ENCODE peak calls at places on chromosomes 7 and 10, in eight cellular contexts. One of them, this sample, is unnamed.

GRCh38 chr10:1535337-1535957 is 201.9 kb downstream of the ADARB2 start:
- DNase-seq in neural progenitor cell: no peak
- DNase-seq in breast epithelium: no peak
- DNase-seq in heart right ventricle: no peak
- DNase-seq in OCI-LY7: no peak
- DNase-seq in lower lobe of right lung: no peak
- DNase-seq in mammary epithelial cell: no peak
- DNase-seq in DND-41: no peak
- DNase-seq in this sample: no peak

GRCh38 chr7:19442016-19442785 is 266.6 kb downstream of the POLR1F start:
- DNase-seq in neural progenitor cell: peak
- DNase-seq in breast epithelium: no peak
- DNase-seq in heart right ventricle: no peak
- DNase-seq in OCI-LY7: peak
- DNase-seq in lower lobe of right lung: no peak
- DNase-seq in mammary epithelial cell: peak
- DNase-seq in DND-41: no peak
- DNase-seq in this sample: peak

GRCh38 chr10:13047529-13048206 is 46.2 kb upstream of the CCDC3 start:
- DNase-seq in neural progenitor cell: no peak
- DNase-seq in breast epithelium: no peak
- DNase-seq in heart right ventricle: no peak
- DNase-seq in OCI-LY7: no peak
- DNase-seq in lower lobe of right lung: no peak
- DNase-seq in mammary epithelial cell: no peak
- DNase-seq in DND-41: no peak
- DNase-seq in this sample: no peak

GRCh38 chr10:113381906-113382562 is 170.8 kb upstream of the HABP2 start:
- DNase-seq in neural progenitor cell: no peak
- DNase-seq in breast epithelium: no peak
- DNase-seq in heart right ventricle: peak
- DNase-seq in OCI-LY7: peak
- DNase-seq in lower lobe of right lung: no peak
- DNase-seq in mammary epithelial cell: no peak
- DNase-seq in DND-41: peak
- DNase-seq in this sample: peak

GRCh38 chr10:84766923-84767322 is 438.5 kb downstream of the CCSER2 start:
- DNase-seq in neural progenitor cell: no peak
- DNase-seq in breast epithelium: no peak
- DNase-seq in heart right ventricle: no peak
- DNase-seq in OCI-LY7: no peak
- DNase-seq in lower lobe of right lung: no peak
- DNase-seq in mammary epithelial cell: no peak
- DNase-seq in DND-41: no peak
- DNase-seq in this sample: no peak

GRCh38 chr7:23696916-23697441 is 13.0 kb upstream of the STK31 start:
- DNase-seq in neural progenitor cell: peak
- DNase-seq in breast epithelium: no peak
- DNase-seq in heart right ventricle: peak
- DNase-seq in OCI-LY7: peak
- DNase-seq in lower lobe of right lung: peak
- DNase-seq in mammary epithelial cell: peak
- DNase-seq in DND-41: peak
- DNase-seq in this sample: peak

GRCh38 chr7:127976056-127976455 is 55.2 kb downstream of the LRRC4 start:
- DNase-seq in neural progenitor cell: peak
- DNase-seq in breast epithelium: no peak
- DNase-seq in heart right ventricle: no peak
- DNase-seq in OCI-LY7: no peak
- DNase-seq in lower lobe of right lung: no peak
- DNase-seq in mammary epithelial cell: no peak
- DNase-seq in DND-41: no peak
- DNase-seq in this sample: no peak

GRCh38 chr7:130178251-130178650 is 27.0 kb downstream of the TMEM209 start:
- DNase-seq in neural progenitor cell: no peak
- DNase-seq in breast epithelium: no peak
- DNase-seq in heart right ventricle: no peak
- DNase-seq in OCI-LY7: no peak
- DNase-seq in lower lobe of right lung: no peak
- DNase-seq in mammary epithelial cell: no peak
- DNase-seq in DND-41: no peak
- DNase-seq in this sample: no peak

GRCh38 chr7:6422926-6423632 is 24.7 kb downstream of the DAGLB start:
- DNase-seq in neural progenitor cell: no peak
- DNase-seq in breast epithelium: no peak
- DNase-seq in heart right ventricle: no peak
- DNase-seq in OCI-LY7: no peak
- DNase-seq in lower lobe of right lung: peak
- DNase-seq in mammary epithelial cell: no peak
- DNase-seq in DND-41: no peak
- DNase-seq in this sample: no peak

GRCh38 chr7:135260930-135261721 is 27.5 kb downstream of the STRA8 start:
- DNase-seq in neural progenitor cell: no peak
- DNase-seq in breast epithelium: peak
- DNase-seq in heart right ventricle: no peak
- DNase-seq in OCI-LY7: no peak
- DNase-seq in lower lobe of right lung: no peak
- DNase-seq in mammary epithelial cell: no peak
- DNase-seq in DND-41: no peak
- DNase-seq in this sample: no peak

GRCh38 chr10:99740933-99741559 is 9.0 kb downstream of the CUTC start:
- DNase-seq in neural progenitor cell: no peak
- DNase-seq in breast epithelium: no peak
- DNase-seq in heart right ventricle: no peak
- DNase-seq in OCI-LY7: no peak
- DNase-seq in lower lobe of right lung: no peak
- DNase-seq in mammary epithelial cell: no peak
- DNase-seq in DND-41: no peak
- DNase-seq in this sample: peak

GRCh38 chr10:57654856-57655255 is 612.8 kb downstream of the IPMK start:
- DNase-seq in neural progenitor cell: no peak
- DNase-seq in breast epithelium: no peak
- DNase-seq in heart right ventricle: no peak
- DNase-seq in OCI-LY7: no peak
- DNase-seq in lower lobe of right lung: no peak
- DNase-seq in mammary epithelial cell: no peak
- DNase-seq in DND-41: no peak
- DNase-seq in this sample: no peak

GRCh38 chr7:157378390-157378789 is 41.6 kb downstream of the DNAJB6 start:
- DNase-seq in neural progenitor cell: no peak
- DNase-seq in breast epithelium: no peak
- DNase-seq in heart right ventricle: no peak
- DNase-seq in OCI-LY7: no peak
- DNase-seq in lower lobe of right lung: no peak
- DNase-seq in mammary epithelial cell: no peak
- DNase-seq in DND-41: no peak
- DNase-seq in this sample: no peak

GRCh38 chr7:25564980-25565379 is 336.7 kb upstream of the NPVF start:
- DNase-seq in neural progenitor cell: no peak
- DNase-seq in breast epithelium: no peak
- DNase-seq in heart right ventricle: no peak
- DNase-seq in OCI-LY7: no peak
- DNase-seq in lower lobe of right lung: no peak
- DNase-seq in mammary epithelial cell: no peak
- DNase-seq in DND-41: no peak
- DNase-seq in this sample: no peak

GRCh38 chr7:41628926-41629325 is 74.0 kb downstream of the INHBA start:
- DNase-seq in neural progenitor cell: no peak
- DNase-seq in breast epithelium: no peak
- DNase-seq in heart right ventricle: peak
- DNase-seq in OCI-LY7: no peak
- DNase-seq in lower lobe of right lung: no peak
- DNase-seq in mammary epithelial cell: peak
- DNase-seq in DND-41: no peak
- DNase-seq in this sample: no peak

GRCh38 chr7:104929921-104930320 is 84.1 kb upstream of the KMT2E start:
- DNase-seq in neural progenitor cell: no peak
- DNase-seq in breast epithelium: no peak
- DNase-seq in heart right ventricle: no peak
- DNase-seq in OCI-LY7: no peak
- DNase-seq in lower lobe of right lung: no peak
- DNase-seq in mammary epithelial cell: peak
- DNase-seq in DND-41: no peak
- DNase-seq in this sample: no peak

GRCh38 chr7:37942934-37943610 is 22.6 kb downstream of the EPDR1 start:
- DNase-seq in neural progenitor cell: peak
- DNase-seq in breast epithelium: no peak
- DNase-seq in heart right ventricle: peak
- DNase-seq in OCI-LY7: no peak
- DNase-seq in lower lobe of right lung: peak
- DNase-seq in mammary epithelial cell: peak
- DNase-seq in DND-41: no peak
- DNase-seq in this sample: peak

GRCh38 chr10:43254199-43254730 is 12.6 kb downstream of the RASGEF1A start:
- DNase-seq in neural progenitor cell: no peak
- DNase-seq in breast epithelium: peak
- DNase-seq in heart right ventricle: peak
- DNase-seq in OCI-LY7: no peak
- DNase-seq in lower lobe of right lung: peak
- DNase-seq in mammary epithelial cell: no peak
- DNase-seq in DND-41: no peak
- DNase-seq in this sample: no peak

GRCh38 chr10:97333601-97334369 is 744 bp downstream of the FRAT2 start:
- DNase-seq in neural progenitor cell: peak
- DNase-seq in breast epithelium: no peak
- DNase-seq in heart right ventricle: peak
- DNase-seq in OCI-LY7: peak
- DNase-seq in lower lobe of right lung: peak
- DNase-seq in mammary epithelial cell: peak
- DNase-seq in DND-41: peak
- DNase-seq in this sample: peak

GRCh38 chr7:139682136-139683013 is 95.4 kb downstream of the HIPK2 start:
- DNase-seq in neural progenitor cell: no peak
- DNase-seq in breast epithelium: no peak
- DNase-seq in heart right ventricle: no peak
- DNase-seq in OCI-LY7: no peak
- DNase-seq in lower lobe of right lung: no peak
- DNase-seq in mammary epithelial cell: peak
- DNase-seq in DND-41: no peak
- DNase-seq in this sample: peak

GRCh38 chr10:13839430-13839986 is 252.7 kb downstream of the PRPF18 start:
- DNase-seq in neural progenitor cell: no peak
- DNase-seq in breast epithelium: no peak
- DNase-seq in heart right ventricle: peak
- DNase-seq in OCI-LY7: no peak
- DNase-seq in lower lobe of right lung: no peak
- DNase-seq in mammary epithelial cell: peak
- DNase-seq in DND-41: no peak
- DNase-seq in this sample: peak

GRCh38 chr7:150974468-150975391 is 3.4 kb downstream of the KCNH2 start:
- DNase-seq in neural progenitor cell: peak
- DNase-seq in breast epithelium: no peak
- DNase-seq in heart right ventricle: peak
- DNase-seq in OCI-LY7: peak
- DNase-seq in lower lobe of right lung: no peak
- DNase-seq in mammary epithelial cell: no peak
- DNase-seq in DND-41: peak
- DNase-seq in this sample: no peak
- TF ChIP-seq CTCF in neural progenitor cell: peak
- TF ChIP-seq CTCF in breast epithelium: no peak
- TF ChIP-seq CTCF in heart right ventricle: peak
- TF ChIP-seq CTCF in OCI-LY7: peak
- TF ChIP-seq CTCF in lower lobe of right lung: no peak
- TF ChIP-seq CTCF in mammary epithelial cell: peak
- TF ChIP-seq CTCF in DND-41: peak
- TF ChIP-seq CTCF in this sample: peak

DNA sequence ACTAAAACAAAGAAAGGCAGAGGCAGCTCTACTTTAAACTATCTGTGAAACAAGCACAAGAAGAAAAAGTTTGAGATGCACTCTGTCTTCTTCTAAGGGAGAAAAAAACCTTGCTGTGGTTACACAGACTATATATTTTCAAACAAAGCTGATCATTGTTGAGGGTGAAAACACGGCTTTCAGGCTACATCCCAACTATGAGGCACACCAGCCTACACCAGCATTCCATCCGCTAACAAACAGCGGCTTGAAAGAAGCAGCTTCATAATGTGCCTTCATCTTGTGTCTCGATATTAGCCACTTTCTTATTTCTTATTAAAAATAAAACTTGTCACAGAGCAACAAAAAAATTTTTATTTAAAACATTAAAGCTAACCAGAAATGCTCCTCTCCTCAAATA is 79.1 kb downstream of the USP6NL start:
- DNase-seq in neural progenitor cell: peak
- DNase-seq in breast epithelium: peak
- DNase-seq in heart right ventricle: no peak
- DNase-seq in OCI-LY7: peak
- DNase-seq in lower lobe of right lung: no peak
- DNase-seq in mammary epithelial cell: peak
- DNase-seq in DND-41: no peak
- DNase-seq in this sample: peak
- H3K4me3 ChIP-seq in neural progenitor cell: no peak
- H3K4me3 ChIP-seq in breast epithelium: peak
- H3K4me3 ChIP-seq in heart right ventricle: peak
- H3K4me3 ChIP-seq in OCI-LY7: peak
- H3K4me3 ChIP-seq in lower lobe of right lung: no peak
- H3K4me3 ChIP-seq in mammary epithelial cell: peak
- H3K4me3 ChIP-seq in DND-41: no peak
- H3K4me3 ChIP-seq in this sample: no peak

GRCh38 chr7:87059525-87060287 is at the start of gene ELAPOR2:
- DNase-seq in neural progenitor cell: peak
- DNase-seq in breast epithelium: peak
- DNase-seq in heart right ventricle: peak
- DNase-seq in OCI-LY7: peak
- DNase-seq in lower lobe of right lung: peak
- DNase-seq in mammary epithelial cell: peak
- DNase-seq in DND-41: no peak
- DNase-seq in this sample: peak
- TF ChIP-seq CTCF in neural progenitor cell: peak
- TF ChIP-seq CTCF in breast epithelium: no peak
- TF ChIP-seq CTCF in heart right ventricle: peak
- TF ChIP-seq CTCF in OCI-LY7: peak
- TF ChIP-seq CTCF in lower lobe of right lung: peak
- TF ChIP-seq CTCF in mammary epithelial cell: no peak
- TF ChIP-seq CTCF in DND-41: no peak
- TF ChIP-seq CTCF in this sample: peak

GRCh38 chr7:50305697-50306300 is 1.3 kb downstream of the IKZF1 start:
- DNase-seq in neural progenitor cell: no peak
- DNase-seq in breast epithelium: no peak
- DNase-seq in heart right ventricle: no peak
- DNase-seq in OCI-LY7: no peak
- DNase-seq in lower lobe of right lung: no peak
- DNase-seq in mammary epithelial cell: no peak
- DNase-seq in DND-41: no peak
- DNase-seq in this sample: no peak

GRCh38 chr7:50307368-50308012 is 3.0 kb downstream of the IKZF1 start:
- DNase-seq in neural progenitor cell: peak
- DNase-seq in breast epithelium: no peak
- DNase-seq in heart right ventricle: no peak
- DNase-seq in OCI-LY7: peak
- DNase-seq in lower lobe of right lung: no peak
- DNase-seq in mammary epithelial cell: no peak
- DNase-seq in DND-41: peak
- DNase-seq in this sample: no peak

GRCh38 chr7:50308301-50309129 is 4.0 kb downstream of the IKZF1 start:
- DNase-seq in neural progenitor cell: peak
- DNase-seq in breast epithelium: no peak
- DNase-seq in heart right ventricle: no peak
- DNase-seq in OCI-LY7: peak
- DNase-seq in lower lobe of right lung: no peak
- DNase-seq in mammary epithelial cell: no peak
- DNase-seq in DND-41: peak
- DNase-seq in this sample: no peak

GRCh38 chr7:50304911-50305621 is 550 bp downstream of the IKZF1 start:
- DNase-seq in neural progenitor cell: peak
- DNase-seq in breast epithelium: no peak
- DNase-seq in heart right ventricle: no peak
- DNase-seq in OCI-LY7: peak
- DNase-seq in lower lobe of right lung: no peak
- DNase-seq in mammary epithelial cell: no peak
- DNase-seq in DND-41: peak
- DNase-seq in this sample: no peak

GRCh38 chr7:50306491-50307367 is 2.2 kb downstream of the IKZF1 start:
- DNase-seq in neural progenitor cell: peak
- DNase-seq in breast epithelium: no peak
- DNase-seq in heart right ventricle: no peak
- DNase-seq in OCI-LY7: peak
- DNase-seq in lower lobe of right lung: no peak
- DNase-seq in mammary epithelial cell: no peak
- DNase-seq in DND-41: peak
- DNase-seq in this sample: no peak
- H3K4me3 ChIP-seq in neural progenitor cell: no peak
- H3K4me3 ChIP-seq in breast epithelium: no peak
- H3K4me3 ChIP-seq in heart right ventricle: no peak
- H3K4me3 ChIP-seq in OCI-LY7: peak
- H3K4me3 ChIP-seq in lower lobe of right lung: peak
- H3K4me3 ChIP-seq in mammary epithelial cell: no peak
- H3K4me3 ChIP-seq in DND-41: peak
- H3K4me3 ChIP-seq in this sample: no peak

This sample was measured in fibroblast of villous mesenchyme.